ENCODE peak calls at places on chromosomes 13 and 19, in ten cellular contexts. Y is activated T-helper 1 cell treated with Interleukin-2 at 50 U/mL for 16 hours; K is activated CD4-positive, alpha-beta T cell treated with anti-CD3 and anti-CD28 coated beads, Interleukin-2, amount 50 U/mL, for 1 hour; H is T-helper 22 cell; Q is neuronal stem cell; S is posterior cingulate gyrus; A is mucosa of gallbladder; E is fibroblast of the aortic adventitia; I is NCI-H524; N is RWPE1. D is an unnamed sample.

GRCh38 chr19:38727868-38728660 is 16.2 kb downstream of the CAPN12 start:
- DNase-seq in K (no peak), A (peak), S (no peak), I (no peak), E (peak), N (no peak), Y (no peak), Q (no peak), H (no peak), D (no peak)

GRCh38 chr19:50741179-50741933 is 18.2 kb downstream of the CLEC11A start:
- DNase-seq in I (no peak), Y (no peak), K (no peak), H (no peak), S (no peak), Q (no peak), N (no peak), E (no peak), A (no peak), D (no peak)

GRCh38 chr13:29654384-29654783 is 58.9 kb upstream of the SLC7A1 start:
- DNase-seq in K (no peak), S (no peak), N (no peak), H (no peak), Q (no peak), I (no peak), Y (no peak), E (peak), A (no peak), D (no peak)

GRCh38 chr13:91058066-91058465 is 289.4 kb upstream of the MIR17HG start:
- DNase-seq in Q (peak), E (no peak), I (no peak), S (no peak), A (no peak), K (no peak), H (no peak), Y (no peak), N (no peak), D (no peak)

GRCh38 chr19:42634409-42635232 is 39.9 kb upstream of the CEACAM8 start:
- DNase-seq in Y (no peak), A (no peak), K (peak), H (no peak), E (peak), I (no peak), N (peak), Q (no peak), S (no peak), D (no peak)

GRCh38 chr19:45158503-45159026 is 2.2 kb downstream of the NKPD1 start:
- DNase-seq in I (no peak), S (no peak), H (no peak), Y (no peak), E (no peak), Q (no peak), A (no peak), K (no peak), N (no peak), D (no peak)

GRCh38 chr19:49926520-49926919 is 2.5 kb upstream of the ATF5 start:
- DNase-seq in A (no peak), S (no peak), Q (no peak), I (no peak), N (no peak), H (no peak), K (no peak), Y (no peak), E (no peak), D (no peak)

GRCh38 chr19:45103200-45103624 is 10.2 kb downstream of the PPP1R37 start:
- DNase-seq in I (no peak), Y (peak), A (no peak), E (no peak), N (no peak), H (no peak), S (peak), K (peak), Q (no peak), D (peak)

GRCh38 chr19:55563261-55563690 is 17.4 kb downstream of the ZNF579 start:
- DNase-seq in E (peak), N (no peak), S (no peak), I (no peak), Y (no peak), H (no peak), A (peak), K (no peak), Q (no peak), D (no peak)

GRCh38 chr13:75485286-75486062 is 3.5 kb upstream of the TBC1D4 start:
- DNase-seq in E (peak), H (no peak), Q (no peak), A (no peak), N (no peak), K (no peak), S (no peak), Y (no peak), I (no peak), D (no peak)

GRCh38 chr13:29411493-29411892 is 184.0 kb downstream of the SLC7A1 start:
- DNase-seq in H (no peak), Y (no peak), K (no peak), Q (no peak), S (no peak), A (no peak), I (no peak), E (peak), N (no peak), D (no peak)

GRCh38 chr19:50406829-50407228 is 11.9 kb upstream of the SPIB start:
- DNase-seq in Y (no peak), A (no peak), K (no peak), H (no peak), I (no peak), Q (no peak), E (no peak), N (no peak), S (no peak), D (no peak)

GRCh38 chr19:45872095-45872919 is 8.2 kb downstream of the FOXA3 start:
- DNase-seq in A (no peak), K (no peak), N (no peak), I (no peak), S (no peak), Y (no peak), Q (no peak), E (no peak), H (no peak), D (no peak)

GRCh38 chr19:16714702-16715294 is 4.8 kb upstream of the NWD1 start:
- DNase-seq in N (peak), I (peak), K (peak), H (no peak), S (peak), Y (no peak), E (peak), A (no peak), Q (peak), D (peak)

GRCh38 chr13:79060216-79060615 is 345.8 kb downstream of the RBM26 start:
- DNase-seq in S (no peak), I (no peak), Q (no peak), Y (no peak), H (no peak), E (no peak), A (no peak), N (no peak), K (no peak), D (no peak)

GRCh38 chr19:49553451-49554271 is 25.9 kb downstream of the RCN3 start:
- DNase-seq in I (no peak), S (no peak), H (peak), A (no peak), Y (no peak), N (peak), Q (no peak), K (peak), E (peak), D (no peak)

GRCh38 chr13:99281811-99282263 is 23.7 kb upstream of the GPR18 start:
- DNase-seq in I (no peak), E (no peak), Y (peak), N (no peak), Q (no peak), K (peak), A (peak), S (no peak), H (peak), D (no peak)

GRCh38 chr13:41496420-41497234 is 39.3 kb downstream of the RGCC start:
- DNase-seq in S (no peak), A (no peak), I (no peak), N (no peak), K (no peak), Y (no peak), E (no peak), H (no peak), Q (no peak), D (no peak)

D was measured in amygdala.